ENCODE peak calls at places on chromosomes 4 and X, in four cellular contexts. One of them, this sample, is unnamed.

GRCh38 chrX:19840899-19841648 is 46.3 kb downstream of the SH3KBP1 start:
- DNase-seq in epithelial cell of esophagus: no peak
- DNase-seq in LNCaP clone FGC: no peak
- DNase-seq in body of pancreas: no peak
- DNase-seq in this sample: no peak

GRCh38 chrX:133190877-133191738 is 27.0 kb downstream of the TFDP3 start:
- DNase-seq in epithelial cell of esophagus: no peak
- DNase-seq in LNCaP clone FGC: no peak
- DNase-seq in body of pancreas: no peak
- DNase-seq in this sample: no peak

GRCh38 chr4:121308828-121309227 is 72.0 kb downstream of the QRFPR start:
- DNase-seq in body of pancreas: no peak
- DNase-seq in epithelial cell of esophagus: no peak
- DNase-seq in LNCaP clone FGC: no peak
- DNase-seq in this sample: no peak

GRCh38 chr4:138522366-138522765 is 280.2 kb upstream of the SLC7A11 start:
- DNase-seq in body of pancreas: no peak
- DNase-seq in epithelial cell of esophagus: peak
- DNase-seq in LNCaP clone FGC: peak
- DNase-seq in this sample: no peak

GRCh38 chrX:81957900-81958545 is 756.1 kb downstream of the SH3BGRL start:
- DNase-seq in epithelial cell of esophagus: peak
- DNase-seq in body of pancreas: no peak
- DNase-seq in LNCaP clone FGC: peak
- DNase-seq in this sample: no peak

GRCh38 chr4:3293410-3294391 is 880 bp downstream of the RGS12 start:
- DNase-seq in LNCaP clone FGC: no peak
- DNase-seq in body of pancreas: no peak
- DNase-seq in epithelial cell of esophagus: no peak
- DNase-seq in this sample: no peak

GRCh38 chrX:15512401-15512965 is 11.9 kb downstream of the BMX start:
- DNase-seq in epithelial cell of esophagus: peak
- DNase-seq in LNCaP clone FGC: no peak
- DNase-seq in body of pancreas: no peak
- DNase-seq in this sample: no peak

GRCh38 chr4:137378393-137379290 is 153.7 kb downstream of the PCDH18 start:
- DNase-seq in LNCaP clone FGC: no peak
- DNase-seq in epithelial cell of esophagus: peak
- DNase-seq in body of pancreas: no peak
- DNase-seq in this sample: no peak

GRCh38 chrX:16167181-16167580 is at the start of gene MAGEB17:
- DNase-seq in epithelial cell of esophagus: no peak
- DNase-seq in LNCaP clone FGC: no peak
- DNase-seq in body of pancreas: no peak
- DNase-seq in this sample: no peak

GRCh38 chr4:23041501-23041900 is 348.8 kb downstream of the GBA3 start:
- DNase-seq in LNCaP clone FGC: no peak
- DNase-seq in body of pancreas: no peak
- DNase-seq in epithelial cell of esophagus: no peak
- DNase-seq in this sample: no peak

GRCh38 chr4:89537281-89537680 is 229.7 kb upstream of the GPRIN3 start:
- DNase-seq in LNCaP clone FGC: no peak
- DNase-seq in body of pancreas: no peak
- DNase-seq in epithelial cell of esophagus: no peak
- DNase-seq in this sample: no peak

GRCh38 chr4:46993075-46994006 is at the start of gene GABRA4:
- DNase-seq in body of pancreas: no peak
- DNase-seq in epithelial cell of esophagus: peak
- DNase-seq in LNCaP clone FGC: no peak
- DNase-seq in this sample: no peak

GRCh38 chr4:152738812-152739211 is 40.7 kb downstream of the TIGD4 start:
- DNase-seq in LNCaP clone FGC: no peak
- DNase-seq in epithelial cell of esophagus: peak
- DNase-seq in body of pancreas: no peak
- DNase-seq in this sample: no peak

GRCh38 chr4:148034821-148035220 is 302.9 kb downstream of the ARHGAP10 start:
- DNase-seq in LNCaP clone FGC: no peak
- DNase-seq in epithelial cell of esophagus: no peak
- DNase-seq in body of pancreas: no peak
- DNase-seq in this sample: no peak

GRCh38 chrX:70970482-70970999 is 39.6 kb upstream of the SLC7A3 start:
- DNase-seq in epithelial cell of esophagus: peak
- DNase-seq in body of pancreas: no peak
- DNase-seq in LNCaP clone FGC: peak
- DNase-seq in this sample: no peak

GRCh38 chrX:153905481-153906095 is 1.1 kb downstream of the AVPR2 start:
- DNase-seq in epithelial cell of esophagus: no peak
- DNase-seq in LNCaP clone FGC: no peak
- DNase-seq in body of pancreas: no peak
- DNase-seq in this sample: no peak

GRCh38 chr4:6085943-6086628 is 67.9 kb upstream of the C4orf50 start:
- DNase-seq in epithelial cell of esophagus: no peak
- DNase-seq in LNCaP clone FGC: no peak
- DNase-seq in body of pancreas: no peak
- DNase-seq in this sample: no peak

GRCh38 chr4:6090936-6091335 is 72.7 kb upstream of the C4orf50 start:
- DNase-seq in LNCaP clone FGC: no peak
- DNase-seq in epithelial cell of esophagus: no peak
- DNase-seq in body of pancreas: no peak
- DNase-seq in this sample: no peak

GRCh38 chr4:6088950-6089349 is 70.7 kb upstream of the C4orf50 start:
- DNase-seq in body of pancreas: no peak
- DNase-seq in epithelial cell of esophagus: no peak
- DNase-seq in LNCaP clone FGC: no peak
- DNase-seq in this sample: no peak

GRCh38 chr4:6085028-6085942 is 67.1 kb upstream of the C4orf50 start:
- DNase-seq in body of pancreas: no peak
- DNase-seq in epithelial cell of esophagus: no peak
- DNase-seq in LNCaP clone FGC: no peak
- DNase-seq in this sample: no peak

GRCh38 chr4:6087669-6088068 is 69.4 kb upstream of the C4orf50 start:
- DNase-seq in epithelial cell of esophagus: peak
- DNase-seq in LNCaP clone FGC: peak
- DNase-seq in body of pancreas: peak
- DNase-seq in this sample: no peak
- TF ChIP-seq CTCF in epithelial cell of esophagus: no peak
- TF ChIP-seq CTCF in LNCaP clone FGC: peak
- TF ChIP-seq CTCF in body of pancreas: no peak
- TF ChIP-seq CTCF in this sample: peak

GRCh38 chr4:184386271-184386781 is 88.0 kb downstream of the IRF2 start:
- DNase-seq in epithelial cell of esophagus: no peak
- DNase-seq in LNCaP clone FGC: no peak
- DNase-seq in body of pancreas: no peak
- DNase-seq in this sample: no peak
- H3K4me3 ChIP-seq in epithelial cell of esophagus: no peak
- H3K4me3 ChIP-seq in LNCaP clone FGC: no peak
- H3K4me3 ChIP-seq in body of pancreas: no peak
- H3K4me3 ChIP-seq in this sample: no peak

GRCh38 chrX:110536788-110537187 is 178.1 kb downstream of the RTL9 start:
- DNase-seq in LNCaP clone FGC: no peak
- DNase-seq in body of pancreas: no peak
- DNase-seq in epithelial cell of esophagus: no peak
- DNase-seq in this sample: no peak

GRCh38 chrX:110532527-110532926 is 173.9 kb downstream of the RTL9 start:
- DNase-seq in epithelial cell of esophagus: no peak
- DNase-seq in body of pancreas: no peak
- DNase-seq in LNCaP clone FGC: no peak
- DNase-seq in this sample: no peak

GRCh38 chrX:110531873-110532272 is 173.2 kb downstream of the RTL9 start:
- DNase-seq in LNCaP clone FGC: no peak
- DNase-seq in epithelial cell of esophagus: no peak
- DNase-seq in body of pancreas: no peak
- DNase-seq in this sample: no peak
- TF ChIP-seq CTCF in LNCaP clone FGC: no peak
- TF ChIP-seq CTCF in epithelial cell of esophagus: no peak
- TF ChIP-seq CTCF in body of pancreas: no peak
- TF ChIP-seq CTCF in this sample: no peak

GRCh38 chrX:140765043-140765784 is 55.7 kb downstream of the LINC00632 start:
- DNase-seq in LNCaP clone FGC: no peak
- DNase-seq in body of pancreas: no peak
- DNase-seq in epithelial cell of esophagus: no peak
- DNase-seq in this sample: no peak
- H3K4me3 ChIP-seq in LNCaP clone FGC: no peak
- H3K4me3 ChIP-seq in body of pancreas: peak
- H3K4me3 ChIP-seq in epithelial cell of esophagus: no peak
- H3K4me3 ChIP-seq in this sample: peak

DNA sequence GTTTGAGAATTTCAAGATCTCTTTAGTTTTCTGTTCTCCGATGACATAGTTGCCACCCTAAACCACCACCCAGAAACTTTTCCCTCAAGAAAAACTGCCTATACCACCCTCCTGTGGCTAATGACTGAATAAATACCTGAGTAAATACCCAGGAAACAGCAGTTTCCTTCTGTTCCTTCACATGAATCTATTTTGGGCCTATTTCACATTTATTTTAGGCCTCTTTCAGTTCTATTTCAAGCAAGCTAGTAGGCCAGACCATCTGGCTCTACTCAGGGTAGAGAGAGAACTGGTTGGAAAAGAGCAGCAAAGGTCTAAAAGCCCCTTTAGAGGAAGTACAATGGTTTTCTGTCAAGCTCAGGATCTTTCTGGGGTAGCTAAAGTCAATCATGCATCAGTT is 23.4 kb downstream of the ARHGEF9 start:
- DNase-seq in LNCaP clone FGC: no peak
- DNase-seq in body of pancreas: no peak
- DNase-seq in epithelial cell of esophagus: peak
- DNase-seq in this sample: no peak
- TF ChIP-seq CTCF in LNCaP clone FGC: no peak
- TF ChIP-seq CTCF in body of pancreas: no peak
- TF ChIP-seq CTCF in epithelial cell of esophagus: no peak
- TF ChIP-seq CTCF in this sample: no peak

GRCh38 chr4:143700420-143701352 is at the start of gene FREM3:
- DNase-seq in epithelial cell of esophagus: peak
- DNase-seq in LNCaP clone FGC: no peak
- DNase-seq in body of pancreas: no peak
- DNase-seq in this sample: no peak

GRCh38 chr4:143701365-143701764 is 890 bp upstream of the FREM3 start:
- DNase-seq in epithelial cell of esophagus: no peak
- DNase-seq in body of pancreas: no peak
- DNase-seq in LNCaP clone FGC: no peak
- DNase-seq in this sample: no peak

GRCh38 chr4:143699331-143700059 is 980 bp downstream of the FREM3 start:
- DNase-seq in epithelial cell of esophagus: no peak
- DNase-seq in body of pancreas: no peak
- DNase-seq in LNCaP clone FGC: no peak
- DNase-seq in this sample: no peak

DNA sequence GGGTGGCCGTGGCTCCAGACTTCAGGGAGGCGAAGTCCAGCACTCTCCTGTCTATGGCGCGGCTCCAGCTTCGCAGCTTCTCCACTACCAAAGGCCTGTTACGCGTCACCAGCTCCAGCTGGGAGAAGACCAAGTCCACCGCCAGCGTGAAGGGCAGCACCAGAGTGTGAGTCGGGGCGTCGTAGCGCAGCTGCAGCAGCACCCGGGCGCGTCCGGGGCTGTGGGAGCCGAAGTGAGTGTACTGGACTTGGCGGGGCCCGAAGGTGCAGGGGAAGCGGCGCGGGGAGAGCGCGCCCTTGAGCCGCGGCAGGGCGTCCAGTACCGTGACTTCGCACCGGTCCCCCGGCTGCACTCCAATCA is 435 bp downstream of the FREM3 start:
- DNase-seq in epithelial cell of esophagus: no peak
- DNase-seq in body of pancreas: peak
- DNase-seq in LNCaP clone FGC: no peak
- DNase-seq in this sample: no peak
- H3K4me3 ChIP-seq in epithelial cell of esophagus: no peak
- H3K4me3 ChIP-seq in body of pancreas: no peak
- H3K4me3 ChIP-seq in LNCaP clone FGC: no peak
- H3K4me3 ChIP-seq in this sample: no peak

GRCh38 chr4:39061450-39061849 is 582 bp upstream of the KLHL5 start:
- DNase-seq in LNCaP clone FGC: no peak
- DNase-seq in epithelial cell of esophagus: no peak
- DNase-seq in body of pancreas: no peak
- DNase-seq in this sample: no peak
- TF ChIP-seq CTCF in LNCaP clone FGC: peak
- TF ChIP-seq CTCF in epithelial cell of esophagus: no peak
- TF ChIP-seq CTCF in body of pancreas: no peak
- TF ChIP-seq CTCF in this sample: no peak